ENCODE peak calls at places on chromosomes 6 and 20, in seven cellular contexts. One of them, this sample, is unnamed.

GRCh38 chr6:22828179-22829062 is 259.1 kb downstream of the HDGFL1 start:
- DNase-seq in tibial artery: no peak
- DNase-seq in fibroblast of villous mesenchyme: peak
- DNase-seq in ascending aorta: peak
- DNase-seq in omental fat pad: no peak
- DNase-seq in IMR-90: peak
- DNase-seq in choroid plexus epithelial cell: peak
- DNase-seq in this sample: no peak

GRCh38 chr6:35370799-35371493 is 28.6 kb downstream of the PPARD start:
- DNase-seq in tibial artery: peak
- DNase-seq in fibroblast of villous mesenchyme: no peak
- DNase-seq in ascending aorta: no peak
- DNase-seq in omental fat pad: no peak
- DNase-seq in IMR-90: peak
- DNase-seq in choroid plexus epithelial cell: peak
- DNase-seq in this sample: no peak

GRCh38 chr6:100620085-100620484 is 155.4 kb upstream of the SIM1 start:
- DNase-seq in tibial artery: no peak
- DNase-seq in fibroblast of villous mesenchyme: peak
- DNase-seq in ascending aorta: no peak
- DNase-seq in omental fat pad: no peak
- DNase-seq in IMR-90: peak
- DNase-seq in choroid plexus epithelial cell: peak
- DNase-seq in this sample: no peak

GRCh38 chr6:7178280-7178679 is 70.5 kb downstream of the RREB1 start:
- DNase-seq in tibial artery: no peak
- DNase-seq in fibroblast of villous mesenchyme: no peak
- DNase-seq in ascending aorta: no peak
- DNase-seq in omental fat pad: no peak
- DNase-seq in IMR-90: no peak
- DNase-seq in choroid plexus epithelial cell: no peak
- DNase-seq in this sample: no peak

GRCh38 chr6:139881728-139882211 is 507.3 kb upstream of the CITED2 start:
- DNase-seq in tibial artery: no peak
- DNase-seq in fibroblast of villous mesenchyme: peak
- DNase-seq in ascending aorta: no peak
- DNase-seq in omental fat pad: no peak
- DNase-seq in IMR-90: peak
- DNase-seq in choroid plexus epithelial cell: peak
- DNase-seq in this sample: no peak

GRCh38 chr20:59972037-59972801 is 14.0 kb downstream of the CDH26 start:
- DNase-seq in tibial artery: no peak
- DNase-seq in fibroblast of villous mesenchyme: no peak
- DNase-seq in ascending aorta: no peak
- DNase-seq in omental fat pad: no peak
- DNase-seq in IMR-90: no peak
- DNase-seq in choroid plexus epithelial cell: no peak
- DNase-seq in this sample: no peak

GRCh38 chr6:170031096-170031471 is 259.8 kb downstream of the DLL1 start:
- DNase-seq in tibial artery: no peak
- DNase-seq in fibroblast of villous mesenchyme: peak
- DNase-seq in ascending aorta: no peak
- DNase-seq in omental fat pad: no peak
- DNase-seq in IMR-90: no peak
- DNase-seq in choroid plexus epithelial cell: no peak
- DNase-seq in this sample: peak

GRCh38 chr20:3282271-3283221 is 43.6 kb upstream of the SLC4A11 start:
- DNase-seq in tibial artery: no peak
- DNase-seq in fibroblast of villous mesenchyme: no peak
- DNase-seq in ascending aorta: no peak
- DNase-seq in omental fat pad: no peak
- DNase-seq in IMR-90: no peak
- DNase-seq in choroid plexus epithelial cell: peak
- DNase-seq in this sample: no peak

GRCh38 chr6:34746104-34746846 is 11.0 kb upstream of the SNRPC start:
- DNase-seq in tibial artery: no peak
- DNase-seq in fibroblast of villous mesenchyme: no peak
- DNase-seq in ascending aorta: no peak
- DNase-seq in omental fat pad: no peak
- DNase-seq in IMR-90: no peak
- DNase-seq in choroid plexus epithelial cell: no peak
- DNase-seq in this sample: no peak

GRCh38 chr6:99282479-99283062 is 66.9 kb downstream of the FAXC start:
- DNase-seq in tibial artery: no peak
- DNase-seq in fibroblast of villous mesenchyme: peak
- DNase-seq in ascending aorta: no peak
- DNase-seq in omental fat pad: no peak
- DNase-seq in IMR-90: peak
- DNase-seq in choroid plexus epithelial cell: peak
- DNase-seq in this sample: no peak

GRCh38 chr6:73129653-73130443 is 95.4 kb downstream of the KHDC1L start:
- DNase-seq in tibial artery: peak
- DNase-seq in fibroblast of villous mesenchyme: peak
- DNase-seq in ascending aorta: peak
- DNase-seq in omental fat pad: peak
- DNase-seq in IMR-90: peak
- DNase-seq in choroid plexus epithelial cell: peak
- DNase-seq in this sample: peak

GRCh38 chr6:105389543-105389942 is 13.3 kb downstream of the PREP start:
- DNase-seq in tibial artery: no peak
- DNase-seq in fibroblast of villous mesenchyme: no peak
- DNase-seq in ascending aorta: no peak
- DNase-seq in omental fat pad: no peak
- DNase-seq in IMR-90: no peak
- DNase-seq in choroid plexus epithelial cell: no peak
- DNase-seq in this sample: no peak

GRCh38 chr6:103783344-103783743 is 1076.4 kb downstream of the HACE1 start:
- DNase-seq in tibial artery: no peak
- DNase-seq in fibroblast of villous mesenchyme: no peak
- DNase-seq in ascending aorta: no peak
- DNase-seq in omental fat pad: no peak
- DNase-seq in IMR-90: no peak
- DNase-seq in choroid plexus epithelial cell: peak
- DNase-seq in this sample: no peak

GRCh38 chr20:47304287-47304686 is 52.2 kb downstream of the ZMYND8 start:
- DNase-seq in tibial artery: peak
- DNase-seq in fibroblast of villous mesenchyme: peak
- DNase-seq in ascending aorta: no peak
- DNase-seq in omental fat pad: no peak
- DNase-seq in IMR-90: peak
- DNase-seq in choroid plexus epithelial cell: peak
- DNase-seq in this sample: peak

GRCh38 chr6:339480-339879 is 47.2 kb downstream of the DUSP22 start:
- DNase-seq in tibial artery: no peak
- DNase-seq in fibroblast of villous mesenchyme: no peak
- DNase-seq in ascending aorta: no peak
- DNase-seq in omental fat pad: no peak
- DNase-seq in IMR-90: no peak
- DNase-seq in choroid plexus epithelial cell: no peak
- DNase-seq in this sample: no peak

GRCh38 chr6:111238464-111239119 is 151.3 kb downstream of the SLC16A10 start:
- DNase-seq in tibial artery: no peak
- DNase-seq in fibroblast of villous mesenchyme: peak
- DNase-seq in ascending aorta: no peak
- DNase-seq in omental fat pad: no peak
- DNase-seq in IMR-90: peak
- DNase-seq in choroid plexus epithelial cell: peak
- DNase-seq in this sample: no peak

GRCh38 chr6:42075159-42075838 is 25.0 kb downstream of the TAF8 start:
- DNase-seq in tibial artery: peak
- DNase-seq in fibroblast of villous mesenchyme: peak
- DNase-seq in ascending aorta: peak
- DNase-seq in omental fat pad: peak
- DNase-seq in IMR-90: peak
- DNase-seq in choroid plexus epithelial cell: peak
- DNase-seq in this sample: peak

GRCh38 chr20:23320317-23320716 is 30.3 kb upstream of the NXT1 start:
- DNase-seq in tibial artery: no peak
- DNase-seq in fibroblast of villous mesenchyme: peak
- DNase-seq in ascending aorta: no peak
- DNase-seq in omental fat pad: no peak
- DNase-seq in IMR-90: peak
- DNase-seq in choroid plexus epithelial cell: peak
- DNase-seq in this sample: no peak

GRCh38 chr20:24479106-24479505 is 9.7 kb downstream of the SYNDIG1 start:
- DNase-seq in tibial artery: no peak
- DNase-seq in fibroblast of villous mesenchyme: no peak
- DNase-seq in ascending aorta: no peak
- DNase-seq in omental fat pad: no peak
- DNase-seq in IMR-90: no peak
- DNase-seq in choroid plexus epithelial cell: no peak
- DNase-seq in this sample: no peak

GRCh38 chr6:148538251-148539190 is 195.9 kb downstream of the SASH1 start:
- DNase-seq in tibial artery: no peak
- DNase-seq in fibroblast of villous mesenchyme: peak
- DNase-seq in ascending aorta: no peak
- DNase-seq in omental fat pad: no peak
- DNase-seq in IMR-90: peak
- DNase-seq in choroid plexus epithelial cell: peak
- DNase-seq in this sample: no peak

GRCh38 chr6:78150425-78150824 is 497.6 kb downstream of the MEI4 start:
- DNase-seq in tibial artery: no peak
- DNase-seq in fibroblast of villous mesenchyme: no peak
- DNase-seq in ascending aorta: no peak
- DNase-seq in omental fat pad: no peak
- DNase-seq in IMR-90: no peak
- DNase-seq in choroid plexus epithelial cell: no peak
- DNase-seq in this sample: no peak
- TF ChIP-seq CTCF in tibial artery: no peak
- TF ChIP-seq CTCF in fibroblast of villous mesenchyme: no peak
- TF ChIP-seq CTCF in ascending aorta: no peak
- TF ChIP-seq CTCF in omental fat pad: no peak
- TF ChIP-seq CTCF in IMR-90: no peak
- TF ChIP-seq CTCF in choroid plexus epithelial cell: no peak
- TF ChIP-seq CTCF in this sample: no peak

GRCh38 chr20:4720977-4721349 is 746 bp upstream of the PRND start:
- DNase-seq in tibial artery: no peak
- DNase-seq in fibroblast of villous mesenchyme: no peak
- DNase-seq in ascending aorta: no peak
- DNase-seq in omental fat pad: no peak
- DNase-seq in IMR-90: no peak
- DNase-seq in choroid plexus epithelial cell: no peak
- DNase-seq in this sample: no peak
- TF ChIP-seq CTCF in tibial artery: no peak
- TF ChIP-seq CTCF in fibroblast of villous mesenchyme: no peak
- TF ChIP-seq CTCF in ascending aorta: no peak
- TF ChIP-seq CTCF in omental fat pad: no peak
- TF ChIP-seq CTCF in IMR-90: no peak
- TF ChIP-seq CTCF in choroid plexus epithelial cell: no peak
- TF ChIP-seq CTCF in this sample: no peak

GRCh38 chr6:31597006-31597405 is 4.2 kb upstream of the NCR3 start:
- DNase-seq in tibial artery: no peak
- DNase-seq in fibroblast of villous mesenchyme: peak
- DNase-seq in ascending aorta: no peak
- DNase-seq in omental fat pad: no peak
- DNase-seq in IMR-90: peak
- DNase-seq in choroid plexus epithelial cell: peak
- DNase-seq in this sample: no peak
- TF ChIP-seq CTCF in tibial artery: no peak
- TF ChIP-seq CTCF in fibroblast of villous mesenchyme: peak
- TF ChIP-seq CTCF in ascending aorta: no peak
- TF ChIP-seq CTCF in omental fat pad: no peak
- TF ChIP-seq CTCF in IMR-90: peak
- TF ChIP-seq CTCF in choroid plexus epithelial cell: peak
- TF ChIP-seq CTCF in this sample: no peak

GRCh38 chr6:149867876-149868640 is 3.9 kb upstream of the LRP11 start:
- DNase-seq in tibial artery: no peak
- DNase-seq in fibroblast of villous mesenchyme: no peak
- DNase-seq in ascending aorta: no peak
- DNase-seq in omental fat pad: no peak
- DNase-seq in IMR-90: peak
- DNase-seq in choroid plexus epithelial cell: peak
- DNase-seq in this sample: no peak
- TF ChIP-seq CTCF in tibial artery: no peak
- TF ChIP-seq CTCF in fibroblast of villous mesenchyme: no peak
- TF ChIP-seq CTCF in ascending aorta: no peak
- TF ChIP-seq CTCF in omental fat pad: no peak
- TF ChIP-seq CTCF in IMR-90: no peak
- TF ChIP-seq CTCF in choroid plexus epithelial cell: no peak
- TF ChIP-seq CTCF in this sample: no peak

DNA sequence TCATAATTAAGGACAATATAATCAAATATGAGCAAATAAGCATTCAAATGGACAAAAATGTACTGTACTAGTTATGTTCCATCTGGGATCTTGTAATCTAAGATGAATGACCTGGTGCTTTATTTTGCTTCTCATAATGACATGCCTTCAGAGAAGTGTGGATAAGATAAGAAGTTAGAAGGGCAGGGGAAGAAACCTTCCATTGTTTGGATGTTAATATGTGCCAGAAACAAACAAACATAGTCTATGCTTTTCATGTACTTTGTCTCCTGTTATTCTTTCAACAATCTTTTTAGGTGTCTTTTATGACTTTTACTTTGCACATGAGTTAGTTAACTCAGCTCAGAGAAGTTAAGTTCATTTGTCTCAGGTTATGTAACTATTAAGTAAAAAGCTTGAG is 511.5 kb upstream of the SOX4 start:
- DNase-seq in tibial artery: no peak
- DNase-seq in fibroblast of villous mesenchyme: no peak
- DNase-seq in ascending aorta: no peak
- DNase-seq in omental fat pad: no peak
- DNase-seq in IMR-90: no peak
- DNase-seq in choroid plexus epithelial cell: no peak
- DNase-seq in this sample: no peak
- TF ChIP-seq CTCF in tibial artery: no peak
- TF ChIP-seq CTCF in fibroblast of villous mesenchyme: no peak
- TF ChIP-seq CTCF in ascending aorta: no peak
- TF ChIP-seq CTCF in omental fat pad: no peak
- TF ChIP-seq CTCF in IMR-90: no peak
- TF ChIP-seq CTCF in choroid plexus epithelial cell: no peak
- TF ChIP-seq CTCF in this sample: no peak

DNA sequence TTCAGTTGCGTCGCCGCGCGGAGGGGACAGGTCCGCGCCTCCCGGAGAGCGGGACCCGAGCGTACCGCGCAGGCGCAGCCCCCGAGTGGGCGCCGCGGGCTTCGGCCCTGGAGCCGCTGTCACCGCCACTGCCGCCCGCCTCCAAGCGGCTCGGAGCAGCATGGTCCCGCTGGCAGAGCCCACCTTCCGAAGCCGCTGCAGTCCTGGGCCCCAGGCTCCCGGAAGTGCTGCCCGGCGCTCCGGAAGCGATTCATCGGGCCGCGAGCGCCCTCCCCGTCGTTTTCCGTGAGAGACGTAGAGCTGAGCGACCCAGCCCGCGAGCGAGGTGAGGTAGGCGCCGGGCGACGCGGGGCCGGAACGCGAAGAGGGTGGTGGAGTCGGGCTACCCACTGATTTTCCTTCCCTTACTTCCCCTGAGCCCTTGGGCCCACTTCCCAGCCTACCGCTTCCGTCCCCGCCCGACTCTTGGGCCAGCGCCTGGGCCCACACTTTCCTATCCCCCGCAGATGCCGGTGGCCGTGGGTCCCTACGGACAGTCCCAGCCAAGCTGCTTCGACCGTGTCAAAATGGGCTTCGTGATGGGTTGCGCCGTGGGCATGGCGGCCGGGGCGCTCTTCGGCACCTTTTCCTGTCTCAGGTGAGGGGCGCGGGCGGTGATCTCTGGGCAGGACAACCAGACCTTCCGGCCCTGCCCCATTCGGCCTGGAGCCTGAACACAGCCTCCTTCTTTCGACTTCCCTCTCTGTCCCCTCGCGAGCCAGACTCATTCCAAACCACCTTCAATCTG is at the start of the genes NFS1 and ROMO1:
- DNase-seq in tibial artery: peak
- DNase-seq in fibroblast of villous mesenchyme: peak
- DNase-seq in ascending aorta: peak
- DNase-seq in omental fat pad: peak
- DNase-seq in IMR-90: peak
- DNase-seq in choroid plexus epithelial cell: peak
- DNase-seq in this sample: peak
- TF ChIP-seq CTCF in tibial artery: peak
- TF ChIP-seq CTCF in fibroblast of villous mesenchyme: no peak
- TF ChIP-seq CTCF in ascending aorta: peak
- TF ChIP-seq CTCF in omental fat pad: no peak
- TF ChIP-seq CTCF in IMR-90: peak
- TF ChIP-seq CTCF in choroid plexus epithelial cell: no peak
- TF ChIP-seq CTCF in this sample: no peak

This sample was measured in lower leg skin.